ENCODE peak calls at places on chromosomes 16 and 17, in four cellular contexts. One of them, this sample, is unnamed.

GRCh38 chr16:89917773-89918452 is 749 bp upstream of the MC1R start:
- DNase-seq in A549: peak
- DNase-seq in K562: peak
- DNase-seq in HepG2: peak
- DNase-seq in this sample: peak

GRCh38 chr16:87959391-87959968 is 8.2 kb downstream of the BANP start:
- DNase-seq in A549: no peak
- DNase-seq in K562: no peak
- DNase-seq in HepG2: no peak
- DNase-seq in this sample: no peak

GRCh38 chr17:1216209-1216937 is 36.6 kb upstream of the ABR start:
- DNase-seq in A549: no peak
- DNase-seq in K562: no peak
- DNase-seq in HepG2: no peak
- DNase-seq in this sample: no peak

GRCh38 chr17:50779747-50780363 is 12.5 kb upstream of the ANKRD40CL start:
- DNase-seq in A549: no peak
- DNase-seq in K562: no peak
- DNase-seq in HepG2: no peak
- DNase-seq in this sample: no peak

GRCh38 chr16:90078594-90078895 is 1.4 kb upstream of the PRDM7 start:
- DNase-seq in A549: no peak
- DNase-seq in K562: no peak
- DNase-seq in HepG2: no peak
- DNase-seq in this sample: no peak

GRCh38 chr16:85687651-85688471 is 893 bp downstream of the GINS2 start:
- DNase-seq in A549: no peak
- DNase-seq in K562: peak
- DNase-seq in HepG2: no peak
- DNase-seq in this sample: no peak

GRCh38 chr17:49012893-49013255 is 15.7 kb downstream of the IGF2BP1 start:
- DNase-seq in A549: no peak
- DNase-seq in K562: no peak
- DNase-seq in HepG2: no peak
- DNase-seq in this sample: no peak

GRCh38 chr17:10337976-10338375 is 34.8 kb downstream of the MYH13 start:
- DNase-seq in A549: no peak
- DNase-seq in K562: no peak
- DNase-seq in HepG2: no peak
- DNase-seq in this sample: peak

GRCh38 chr17:2253768-2254406 is 49.7 kb downstream of the SMG6 start:
- DNase-seq in A549: no peak
- DNase-seq in K562: no peak
- DNase-seq in HepG2: no peak
- DNase-seq in this sample: no peak

GRCh38 chr16:57628008-57628781 is at the start of gene ADGRG1:
- DNase-seq in A549: peak
- DNase-seq in K562: peak
- DNase-seq in HepG2: peak
- DNase-seq in this sample: peak

GRCh38 chr17:46020023-46020735 is 21.1 kb downstream of the STH start:
- DNase-seq in A549: no peak
- DNase-seq in K562: no peak
- DNase-seq in HepG2: no peak
- DNase-seq in this sample: no peak

GRCh38 chr17:3723188-3723555 is 531 bp upstream of the HASPIN start:
- DNase-seq in A549: no peak
- DNase-seq in K562: peak
- DNase-seq in HepG2: no peak
- DNase-seq in this sample: no peak

GRCh38 chr17:62398891-62399290 is 18.5 kb downstream of the EFCAB3 start:
- DNase-seq in A549: no peak
- DNase-seq in K562: no peak
- DNase-seq in HepG2: no peak
- DNase-seq in this sample: no peak

GRCh38 chr16:30096105-30096861 is at the start of gene YPEL3:
- DNase-seq in A549: peak
- DNase-seq in K562: peak
- DNase-seq in HepG2: peak
- DNase-seq in this sample: peak

GRCh38 chr17:77253611-77254051 is 112.9 kb downstream of the SEC14L1 start:
- DNase-seq in A549: no peak
- DNase-seq in K562: no peak
- DNase-seq in HepG2: no peak
- DNase-seq in this sample: peak

GRCh38 chr16:68332411-68333121 is 21.7 kb downstream of the PRMT7 start:
- DNase-seq in A549: no peak
- DNase-seq in K562: no peak
- DNase-seq in HepG2: peak
- DNase-seq in this sample: peak

GRCh38 chr17:77271421-77271820 is 130.7 kb downstream of the SEC14L1 start:
- DNase-seq in A549: no peak
- DNase-seq in K562: no peak
- DNase-seq in HepG2: no peak
- DNase-seq in this sample: no peak

GRCh38 chr17:40460585-40460975 is 17.3 kb downstream of the IGFBP4 start:
- DNase-seq in A549: no peak
- DNase-seq in K562: no peak
- DNase-seq in HepG2: no peak
- DNase-seq in this sample: no peak
- TF ChIP-seq MAZ in A549: no peak
- TF ChIP-seq MAZ in K562: no peak
- TF ChIP-seq MAZ in HepG2: no peak
- TF ChIP-seq MAZ in this sample: no peak

GRCh38 chr17:7393613-7394451 is 493 bp downstream of the PLSCR3 start:
- DNase-seq in A549: no peak
- DNase-seq in K562: peak
- DNase-seq in HepG2: no peak
- DNase-seq in this sample: no peak
- TF ChIP-seq MAZ in A549: no peak
- TF ChIP-seq MAZ in K562: peak
- TF ChIP-seq MAZ in HepG2: no peak
- TF ChIP-seq MAZ in this sample: no peak

GRCh38 chr16:12186774-12187335 is 210.3 kb downstream of the SNX29 start:
- DNase-seq in A549: peak
- DNase-seq in K562: no peak
- DNase-seq in HepG2: no peak
- DNase-seq in this sample: peak
- TF ChIP-seq MAZ in A549: no peak
- TF ChIP-seq MAZ in K562: no peak
- TF ChIP-seq MAZ in HepG2: no peak
- TF ChIP-seq MAZ in this sample: no peak

GRCh38 chr16:31344712-31345111 is 10.3 kb upstream of the ITGAX start:
- DNase-seq in A549: no peak
- DNase-seq in K562: no peak
- DNase-seq in HepG2: peak
- DNase-seq in this sample: no peak
- TF ChIP-seq MAZ in A549: no peak
- TF ChIP-seq MAZ in K562: no peak
- TF ChIP-seq MAZ in HepG2: no peak
- TF ChIP-seq MAZ in this sample: no peak

DNA sequence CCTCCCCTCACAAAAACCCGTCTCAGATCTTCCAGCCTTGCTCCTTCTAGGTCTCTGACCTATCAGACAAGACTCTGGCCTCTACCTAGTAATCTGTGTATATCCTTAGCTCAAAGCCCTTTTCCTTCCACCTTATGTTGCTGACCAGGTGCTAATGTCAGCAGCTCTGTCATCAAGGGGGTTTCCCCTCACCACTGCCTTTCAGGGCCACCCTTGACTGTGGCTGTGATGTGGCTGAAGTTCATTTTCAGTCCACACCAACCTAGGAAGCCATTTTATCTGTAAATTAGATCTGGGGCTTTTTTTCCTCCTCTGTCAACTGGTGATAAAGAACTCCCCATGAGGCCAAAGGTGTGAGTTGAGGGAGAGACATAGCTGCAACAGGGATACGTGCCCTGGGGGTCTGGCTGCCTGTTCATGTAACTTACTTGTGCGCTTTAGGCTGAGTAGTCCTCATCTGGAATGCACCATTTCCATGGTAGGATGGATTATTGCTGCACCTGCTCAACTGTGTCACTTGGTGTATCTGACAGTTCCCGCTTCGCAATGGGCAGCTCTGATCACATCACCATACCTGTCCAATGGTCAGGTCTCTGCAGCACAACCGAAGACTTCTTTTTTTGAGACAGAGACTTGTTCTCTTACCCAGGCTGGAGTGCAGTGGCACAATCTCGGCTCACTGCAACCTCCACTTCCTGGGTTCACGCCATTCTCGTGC is 14.7 kb upstream of the RUNDC3A start:
- DNase-seq in A549: no peak
- DNase-seq in K562: no peak
- DNase-seq in HepG2: no peak
- DNase-seq in this sample: no peak
- TF ChIP-seq MAZ in A549: no peak
- TF ChIP-seq MAZ in K562: no peak
- TF ChIP-seq MAZ in HepG2: no peak
- TF ChIP-seq MAZ in this sample: no peak

GRCh38 chr17:73397856-73398540 is 86.2 kb upstream of the CDC42EP4 start:
- DNase-seq in A549: no peak
- DNase-seq in K562: no peak
- DNase-seq in HepG2: no peak
- DNase-seq in this sample: no peak
- TF ChIP-seq MAZ in A549: no peak
- TF ChIP-seq MAZ in K562: no peak
- TF ChIP-seq MAZ in HepG2: no peak
- TF ChIP-seq MAZ in this sample: no peak